ENCODE peak calls at places on chromosomes 1 and 21, in five cellular contexts. I is breast epithelium, J is heart left ventricle, Q is right atrium auricular region, A is heart right ventricle. N is an unnamed sample. For H3K4me1, the result is how much of the 10 kb centered on the place peaks cover.

GRCh38 chr1:8323706-8324105 is 5.8 kb downstream of the SLC45A1 start:
- DNase-seq in J (peak), Q (no peak), A (peak), I (no peak), N (no peak)

GRCh38 chr21:33259428-33259827 is 6.7 kb upstream of the IL10RB start:
- DNase-seq in J (no peak), I (no peak), Q (no peak), A (no peak), N (no peak)

GRCh38 chr1:228285661-228286504 is 78.0 kb downstream of the OBSCN start:
- DNase-seq in Q (no peak), I (no peak), A (no peak), J (no peak), N (no peak)

GRCh38 chr1:200969726-200970521 is 53.6 kb downstream of the KIF21B start:
- DNase-seq in J (no peak), I (peak), A (no peak), Q (no peak), N (no peak)

GRCh38 chr1:20405893-20406604 is 80.0 kb downstream of the CAMK2N1 start:
- DNase-seq in A (peak), I (no peak), Q (no peak), J (no peak), N (no peak)

GRCh38 chr1:158089925-158090675 is 90.6 kb upstream of the CD1D start:
- DNase-seq in A (no peak), J (no peak), Q (no peak), I (no peak), N (no peak)

GRCh38 chr1:209855623-209856022 is 27.9 kb downstream of the UTP25 start:
- DNase-seq in J (no peak), A (no peak), Q (no peak), I (no peak), N (no peak)

GRCh38 chr1:159851386-159851785 is 11.1 kb downstream of the VSIG8 start:
- DNase-seq in Q (no peak), A (no peak), I (no peak), J (no peak), N (no peak)

GRCh38 chr1:162006081-162006480 is 17.6 kb downstream of the OLFML2B start:
- DNase-seq in I (no peak), J (no peak), Q (no peak), A (no peak), N (no peak)

GRCh38 chr21:46661627-46662366 is 26.3 kb downstream of the PRMT2 start:
- DNase-seq in A (no peak), J (no peak), Q (no peak), I (no peak), N (no peak)

GRCh38 chr21:46662367-46662654 is 26.8 kb downstream of the PRMT2 start:
- DNase-seq in I (no peak), A (no peak), Q (no peak), J (no peak), N (no peak)

GRCh38 chr21:46663754-46664153 is 28.3 kb downstream of the PRMT2 start:
- DNase-seq in Q (no peak), A (no peak), J (no peak), I (no peak), N (no peak)

GRCh38 chr21:46664316-46664995 is 29.0 kb downstream of the PRMT2 start:
- DNase-seq in Q (no peak), I (no peak), A (no peak), J (no peak), N (no peak)

GRCh38 chr21:46662765-46663500 is 27.5 kb downstream of the PRMT2 start:
- DNase-seq in I (no peak), J (no peak), A (no peak), Q (no peak), N (no peak)
- H3K4me3 ChIP-seq in I (no peak), J (no peak), A (no peak), Q (no peak), N (no peak)

GRCh38 chr1:207869859-207870258 is 41.1 kb downstream of the CD34 start:
- DNase-seq in I (no peak), J (no peak), A (no peak), Q (no peak), N (no peak)
- H3K4me1 ChIP-seq in I (under half), J (under half), A (half or more), Q (half or more), N (under half)

GRCh38 chr1:178632619-178633018 is 92.4 kb upstream of the RALGPS2 start:
- DNase-seq in Q (no peak), J (no peak), I (no peak), A (no peak), N (no peak)
- H3K4me3 ChIP-seq in Q (no peak), J (no peak), I (no peak), A (no peak), N (no peak)

GRCh38 chr1:74513396-74513795 is 985 bp upstream of the LRRC53 start:
- DNase-seq in A (no peak), I (no peak), Q (no peak), J (no peak), N (no peak)

GRCh38 chr1:74508449-74508848 is 4.0 kb downstream of the LRRC53 start:
- DNase-seq in J (no peak), A (no peak), Q (no peak), I (no peak), N (no peak)

GRCh38 chr1:74513901-74514300 is 1.5 kb upstream of the LRRC53 start:
- DNase-seq in I (no peak), Q (no peak), A (no peak), J (no peak), N (no peak)

GRCh38 chr1:74517599-74518051 is 5.2 kb upstream of the LRRC53 start:
- DNase-seq in Q (no peak), A (no peak), I (no peak), J (no peak), N (no peak)

GRCh38 chr1:74512516-74512915 is at the start of gene LRRC53:
- DNase-seq in Q (no peak), A (peak), J (no peak), I (no peak), N (no peak)
- H3K4me1 ChIP-seq in Q (under half), A (under half), J (under half), I (under half), N (under half)